ENCODE peak calls at places on chromosomes 16 and 17, in seven cellular contexts. One of them, this sample, is unnamed.
A peak's percentile ranks its signal among the peaks of the same experiment; 100 is the strongest.

GRCh38 chr17:49993423-49994037 is 1.5 kb downstream of the DLX3 start:
- DNase-seq in K562: no peak
- DNase-seq in HCT116: no peak
- DNase-seq in HepG2: no peak
- DNase-seq in GM12878: no peak
- DNase-seq in H1: no peak
- DNase-seq in SK-N-SH: peak; percentile 71
- DNase-seq in this sample: no peak

GRCh38 chr17:14950216-14950615 is 314.9 kb downstream of the PMP22 start:
- DNase-seq in SK-N-SH: no peak
- DNase-seq in GM12878: no peak
- DNase-seq in HCT116: no peak
- DNase-seq in HepG2: no peak
- DNase-seq in H1: no peak
- DNase-seq in K562: no peak
- DNase-seq in this sample: no peak

GRCh38 chr17:60151355-60151754 is 1.6 kb downstream of the CA4 start:
- DNase-seq in H1: no peak
- DNase-seq in K562: no peak
- DNase-seq in HepG2: no peak
- DNase-seq in GM12878: no peak
- DNase-seq in HCT116: no peak
- DNase-seq in SK-N-SH: no peak
- DNase-seq in this sample: no peak

GRCh38 chr17:6948562-6948961 is 47.3 kb upstream of the ALOX12 start:
- DNase-seq in SK-N-SH: no peak
- DNase-seq in K562: no peak
- DNase-seq in HepG2: no peak
- DNase-seq in H1: no peak
- DNase-seq in HCT116: no peak
- DNase-seq in GM12878: no peak
- DNase-seq in this sample: no peak

GRCh38 chr17:34436607-34437006 is 73.6 kb upstream of the CCL1 start:
- DNase-seq in SK-N-SH: no peak
- DNase-seq in K562: no peak
- DNase-seq in HCT116: no peak
- DNase-seq in H1: no peak
- DNase-seq in HepG2: no peak
- DNase-seq in GM12878: no peak
- DNase-seq in this sample: no peak

GRCh38 chr17:21077286-21077685 is 34.5 kb upstream of the USP22 start:
- DNase-seq in SK-N-SH: no peak
- DNase-seq in H1: no peak
- DNase-seq in HCT116: no peak
- DNase-seq in GM12878: no peak
- DNase-seq in K562: no peak
- DNase-seq in HepG2: no peak
- DNase-seq in this sample: no peak

GRCh38 chr16:15949210-15950166 is at the start of gene ABCC1:
- DNase-seq in HCT116: no peak
- DNase-seq in SK-N-SH: peak; percentile 95
- DNase-seq in K562: peak; percentile 93
- DNase-seq in GM12878: no peak
- DNase-seq in HepG2: peak; percentile 60
- DNase-seq in H1: no peak
- DNase-seq in this sample: no peak

GRCh38 chr16:4936991-4937781 is at the start of gene PPL:
- DNase-seq in H1: no peak
- DNase-seq in K562: peak; percentile 98
- DNase-seq in GM12878: no peak
- DNase-seq in HepG2: peak; percentile 93
- DNase-seq in HCT116: peak; percentile 76
- DNase-seq in SK-N-SH: peak; percentile 72
- DNase-seq in this sample: peak; percentile 77

GRCh38 chr17:82596316-82596715 is 51.9 kb downstream of the WDR45B start:
- DNase-seq in SK-N-SH: peak; percentile 30
- DNase-seq in HCT116: no peak
- DNase-seq in K562: no peak
- DNase-seq in HepG2: no peak
- DNase-seq in H1: no peak
- DNase-seq in GM12878: no peak
- DNase-seq in this sample: no peak

GRCh38 chr17:72387487-72387886 is 266.7 kb downstream of the SOX9 start:
- DNase-seq in GM12878: no peak
- DNase-seq in HCT116: peak; percentile 77
- DNase-seq in H1: no peak
- DNase-seq in SK-N-SH: no peak
- DNase-seq in HepG2: peak; percentile 39
- DNase-seq in K562: no peak
- DNase-seq in this sample: no peak

GRCh38 chr17:71922439-71922838 is 198.4 kb upstream of the SOX9 start:
- DNase-seq in HepG2: no peak
- DNase-seq in SK-N-SH: no peak
- DNase-seq in GM12878: peak; percentile 20
- DNase-seq in H1: no peak
- DNase-seq in K562: no peak
- DNase-seq in HCT116: no peak
- DNase-seq in this sample: peak; percentile 15

GRCh38 chr16:87086156-87086555 is 231.0 kb downstream of the C16orf95 start:
- DNase-seq in HepG2: no peak
- DNase-seq in SK-N-SH: no peak
- DNase-seq in H1: no peak
- DNase-seq in HCT116: no peak
- DNase-seq in GM12878: no peak
- DNase-seq in K562: no peak
- DNase-seq in this sample: no peak

GRCh38 chr16:55471448-55472097 is 7.4 kb upstream of the MMP2 start:
- DNase-seq in H1: no peak
- DNase-seq in K562: no peak
- DNase-seq in GM12878: no peak
- DNase-seq in SK-N-SH: no peak
- DNase-seq in HCT116: peak; percentile 13
- DNase-seq in HepG2: no peak
- DNase-seq in this sample: no peak

GRCh38 chr16:19748389-19749110 is 30.5 kb downstream of the IQCK start:
- DNase-seq in H1: no peak
- DNase-seq in HepG2: no peak
- DNase-seq in SK-N-SH: peak; percentile 50
- DNase-seq in HCT116: no peak
- DNase-seq in K562: no peak
- DNase-seq in GM12878: no peak
- DNase-seq in this sample: no peak

GRCh38 chr17:77337150-77337549 is 196.4 kb downstream of the SEC14L1 start:
- DNase-seq in H1: no peak
- DNase-seq in HepG2: no peak
- DNase-seq in SK-N-SH: no peak
- DNase-seq in K562: no peak
- DNase-seq in HCT116: no peak
- DNase-seq in GM12878: no peak
- DNase-seq in this sample: no peak

GRCh38 chr16:15672514-15673167 is 22.6 kb downstream of the NDE1 start:
- DNase-seq in K562: no peak
- DNase-seq in SK-N-SH: no peak
- DNase-seq in GM12878: no peak
- DNase-seq in HepG2: peak; percentile 100
- DNase-seq in H1: no peak
- DNase-seq in HCT116: no peak
- DNase-seq in this sample: peak; percentile 57

GRCh38 chr17:83199500-83200201 is 120.2 kb downstream of the METRNL start:
- DNase-seq in H1: no peak
- DNase-seq in SK-N-SH: no peak
- DNase-seq in GM12878: no peak
- DNase-seq in HepG2: no peak
- DNase-seq in HCT116: no peak
- DNase-seq in K562: no peak
- DNase-seq in this sample: no peak

GRCh38 chr17:4565209-4566141 is 5.1 kb upstream of the GGT6 start:
- DNase-seq in GM12878: no peak
- DNase-seq in HCT116: peak; percentile 84
- DNase-seq in HepG2: peak; percentile 83
- DNase-seq in SK-N-SH: peak; percentile 78
- DNase-seq in H1: no peak
- DNase-seq in K562: peak; percentile 42
- DNase-seq in this sample: peak; percentile 56

GRCh38 chr17:58200024-58200633 is 7.6 kb downstream of the EPX start:
- DNase-seq in HepG2: peak; percentile 52
- DNase-seq in GM12878: no peak
- DNase-seq in SK-N-SH: peak; percentile 89
- DNase-seq in H1: peak; percentile 27
- DNase-seq in HCT116: peak; percentile 63
- DNase-seq in K562: peak; percentile 63
- DNase-seq in this sample: peak; percentile 33

GRCh38 chr17:75773808-75774470 is 8.9 kb upstream of the GALK1 start:
- DNase-seq in HepG2: no peak
- DNase-seq in GM12878: no peak
- DNase-seq in HCT116: no peak
- DNase-seq in K562: no peak
- DNase-seq in SK-N-SH: peak; percentile 30
- DNase-seq in H1: no peak
- DNase-seq in this sample: no peak

GRCh38 chr16:31693733-31694132 is 166.0 kb downstream of the AHSP start:
- DNase-seq in SK-N-SH: no peak
- DNase-seq in K562: no peak
- DNase-seq in HCT116: no peak
- DNase-seq in HepG2: no peak
- DNase-seq in H1: no peak
- DNase-seq in GM12878: no peak
- DNase-seq in this sample: no peak

GRCh38 chr16:27776556-27776955 is 226.6 kb downstream of the KATNIP start:
- DNase-seq in HepG2: no peak
- DNase-seq in K562: no peak
- DNase-seq in H1: no peak
- DNase-seq in GM12878: no peak
- DNase-seq in SK-N-SH: no peak
- DNase-seq in HCT116: no peak
- DNase-seq in this sample: no peak

GRCh38 chr17:78342438-78343098 is 17.3 kb downstream of the SOCS3 start:
- DNase-seq in HCT116: peak; percentile 65
- DNase-seq in GM12878: no peak
- DNase-seq in SK-N-SH: peak; percentile 51
- DNase-seq in HepG2: no peak
- DNase-seq in H1: no peak
- DNase-seq in K562: no peak
- DNase-seq in this sample: no peak

GRCh38 chr16:72066747-72067146 is 3.7 kb downstream of the HPR start:
- DNase-seq in SK-N-SH: peak; percentile 37
- DNase-seq in HepG2: peak; percentile 72
- DNase-seq in GM12878: no peak
- DNase-seq in HCT116: peak; percentile 13
- DNase-seq in K562: peak; percentile 48
- DNase-seq in H1: no peak
- DNase-seq in this sample: peak; percentile 27

GRCh38 chr17:50547736-50548083 is 736 bp downstream of the SPATA20 start:
- DNase-seq in K562: no peak
- DNase-seq in HCT116: no peak
- DNase-seq in HepG2: no peak
- DNase-seq in SK-N-SH: no peak
- DNase-seq in GM12878: no peak
- DNase-seq in H1: no peak
- DNase-seq in this sample: no peak

DNA sequence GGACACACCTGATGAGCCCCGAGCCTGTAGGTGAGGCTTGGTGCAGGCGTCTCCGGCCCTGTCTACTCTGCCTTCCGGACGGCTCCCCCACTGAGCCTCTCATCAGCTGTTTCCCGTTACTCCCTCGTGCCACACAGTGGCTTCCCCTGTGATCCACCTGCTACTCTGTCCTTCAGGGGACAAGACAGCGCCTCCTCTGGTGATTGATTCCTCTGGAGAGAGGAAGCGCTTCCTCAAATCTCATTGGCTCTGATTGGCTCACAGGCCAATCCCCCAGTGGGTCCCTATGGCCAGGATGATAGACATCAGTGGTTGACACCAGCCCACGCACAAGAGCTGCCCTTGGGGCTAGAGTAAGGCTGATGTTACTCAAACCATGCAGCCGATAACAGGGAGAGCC is 24.0 kb downstream of the RNF213 start:
- DNase-seq in GM12878: no peak
- DNase-seq in H1: no peak
- DNase-seq in K562: peak; percentile 84
- DNase-seq in SK-N-SH: peak; percentile 52
- DNase-seq in HepG2: no peak
- DNase-seq in HCT116: no peak
- DNase-seq in this sample: no peak
- TF ChIP-seq YY1 in GM12878: no peak
- TF ChIP-seq YY1 in H1: no peak
- TF ChIP-seq YY1 in K562: no peak
- TF ChIP-seq YY1 in SK-N-SH: no peak
- TF ChIP-seq YY1 in HepG2: no peak
- TF ChIP-seq YY1 in HCT116: no peak
- TF ChIP-seq YY1 in this sample: no peak

GRCh38 chr16:75461575-75461974 is 2.9 kb downstream of the TMEM170A start:
- DNase-seq in H1: no peak
- DNase-seq in K562: no peak
- DNase-seq in HepG2: no peak
- DNase-seq in HCT116: no peak
- DNase-seq in GM12878: no peak
- DNase-seq in SK-N-SH: no peak
- DNase-seq in this sample: no peak
- H3K4me3 ChIP-seq in H1: no peak overlapping the region
- H3K4me3 ChIP-seq in K562: no peak overlapping the region
- H3K4me3 ChIP-seq in HepG2: no peak overlapping the region
- H3K4me3 ChIP-seq in HCT116: no peak overlapping the region
- H3K4me3 ChIP-seq in GM12878: peak overlapping the region; percentile 15
- H3K4me3 ChIP-seq in SK-N-SH: no peak overlapping the region
- H3K4me3 ChIP-seq in this sample: no peak overlapping the region

DNA sequence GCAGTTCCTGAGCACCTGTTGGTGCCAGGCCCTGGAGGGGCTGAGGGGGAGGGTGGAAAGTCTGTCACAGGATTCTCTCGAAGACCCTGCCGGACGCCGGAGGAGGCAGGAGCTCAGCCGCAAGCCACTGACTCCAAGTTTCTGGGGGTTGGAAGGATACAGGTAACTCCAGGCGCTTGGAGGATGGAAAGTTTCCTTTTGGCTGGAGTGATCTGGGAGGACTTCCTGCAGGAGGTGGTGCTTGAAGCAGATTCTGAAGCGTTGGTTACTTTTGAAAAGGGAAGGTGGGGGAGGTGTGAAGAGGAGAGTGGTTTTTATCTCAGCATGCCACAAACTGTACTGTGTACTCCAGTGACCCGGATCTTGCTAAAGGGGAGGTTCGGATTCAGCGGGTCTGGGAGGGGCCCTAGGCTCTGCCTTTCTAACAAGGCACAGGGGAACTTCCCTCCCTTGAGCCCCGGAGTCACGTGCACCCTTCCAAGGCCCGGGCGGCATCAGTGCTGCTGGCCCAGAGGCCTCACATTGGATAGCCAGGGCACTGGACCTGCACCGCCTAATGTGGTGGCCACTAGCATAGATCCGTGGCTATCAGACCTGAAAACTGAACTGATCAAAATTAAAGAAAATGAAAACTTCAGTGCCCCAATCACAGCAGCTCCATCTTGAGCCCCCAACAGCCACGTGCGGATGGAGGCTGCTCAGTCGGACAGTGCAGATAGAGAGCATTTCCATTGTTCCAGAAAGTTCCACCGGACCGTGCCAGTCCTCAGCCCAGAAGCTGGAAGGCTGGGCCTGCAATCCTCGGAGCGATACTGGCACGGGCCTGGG is 42.2 kb upstream of the GSE1 start:
- DNase-seq in GM12878: peak; percentile 77
- DNase-seq in K562: peak; percentile 83
- DNase-seq in SK-N-SH: no peak
- DNase-seq in HCT116: no peak
- DNase-seq in HepG2: no peak
- DNase-seq in H1: no peak
- DNase-seq in this sample: no peak
- H3K9ac ChIP-seq in GM12878: peak overlapping the region; percentile 78
- H3K9ac ChIP-seq in K562: peak overlapping the region; percentile 90
- H3K9ac ChIP-seq in SK-N-SH: no peak overlapping the region
- H3K9ac ChIP-seq in HCT116: no peak overlapping the region
- H3K9ac ChIP-seq in HepG2: peak overlapping the region; percentile 13
- H3K9ac ChIP-seq in H1: no peak overlapping the region
- H3K9ac ChIP-seq in this sample: peak overlapping the region; percentile 46

GRCh38 chr17:36623281-36623680 is 21.9 kb downstream of the MRM1 start:
- DNase-seq in HepG2: no peak
- DNase-seq in HCT116: no peak
- DNase-seq in H1: no peak
- DNase-seq in GM12878: no peak
- DNase-seq in K562: no peak
- DNase-seq in SK-N-SH: no peak
- DNase-seq in this sample: no peak
- TF ChIP-seq YY1 in HepG2: no peak
- TF ChIP-seq YY1 in HCT116: no peak
- TF ChIP-seq YY1 in H1: no peak
- TF ChIP-seq YY1 in GM12878: no peak
- TF ChIP-seq YY1 in K562: no peak
- TF ChIP-seq YY1 in SK-N-SH: no peak
- TF ChIP-seq YY1 in this sample: no peak

This sample was measured in NT2/D1.